ENCODE peak calls at places on chromosomes 7 and 10, in six cellular contexts. One of them, this sample, is unnamed.

GRCh38 chr7:85234746-85235145 is 47.9 kb upstream of the SEMA3D start:
- DNase-seq in ascending aorta: no peak
- DNase-seq in suprapubic skin: no peak
- DNase-seq in astrocyte: no peak
- DNase-seq in HCT116: no peak
- DNase-seq in A549: no peak
- DNase-seq in this sample: no peak

GRCh38 chr10:86872757-86873156 is 84.7 kb downstream of the MMRN2 start:
- DNase-seq in A549: no peak
- DNase-seq in HCT116: no peak
- DNase-seq in astrocyte: no peak
- DNase-seq in ascending aorta: no peak
- DNase-seq in suprapubic skin: no peak
- DNase-seq in this sample: no peak

GRCh38 chr10:112775347-112775746 is 174.7 kb upstream of the TCF7L2 start:
- DNase-seq in astrocyte: peak; percentile 16
- DNase-seq in HCT116: no peak
- DNase-seq in suprapubic skin: no peak
- DNase-seq in ascending aorta: no peak
- DNase-seq in A549: no peak
- DNase-seq in this sample: no peak

GRCh38 chr7:12316925-12317324 is 86.7 kb downstream of the VWDE start:
- DNase-seq in A549: no peak
- DNase-seq in HCT116: no peak
- DNase-seq in suprapubic skin: no peak
- DNase-seq in ascending aorta: no peak
- DNase-seq in astrocyte: peak; percentile 18
- DNase-seq in this sample: no peak

GRCh38 chr7:143396182-143396581 is 12.5 kb downstream of the EPHA1 start:
- DNase-seq in suprapubic skin: no peak
- DNase-seq in A549: no peak
- DNase-seq in ascending aorta: no peak
- DNase-seq in HCT116: no peak
- DNase-seq in astrocyte: no peak
- DNase-seq in this sample: no peak

GRCh38 chr10:64682043-64682442 is 1160.8 kb downstream of the REEP3 start:
- DNase-seq in astrocyte: no peak
- DNase-seq in suprapubic skin: no peak
- DNase-seq in ascending aorta: no peak
- DNase-seq in A549: no peak
- DNase-seq in HCT116: no peak
- DNase-seq in this sample: no peak

GRCh38 chr10:43082756-43083155 is 5.9 kb downstream of the RET start:
- DNase-seq in HCT116: no peak
- DNase-seq in A549: no peak
- DNase-seq in suprapubic skin: no peak
- DNase-seq in astrocyte: no peak
- DNase-seq in ascending aorta: no peak
- DNase-seq in this sample: no peak

GRCh38 chr10:71697938-71698709 is 21.5 kb downstream of the C10orf105 start:
- DNase-seq in astrocyte: no peak
- DNase-seq in A549: no peak
- DNase-seq in ascending aorta: no peak
- DNase-seq in HCT116: no peak
- DNase-seq in suprapubic skin: no peak
- DNase-seq in this sample: no peak

GRCh38 chr7:14825909-14826308 is 76.6 kb downstream of the DGKB start:
- DNase-seq in astrocyte: no peak
- DNase-seq in ascending aorta: no peak
- DNase-seq in A549: no peak
- DNase-seq in suprapubic skin: no peak
- DNase-seq in HCT116: no peak
- DNase-seq in this sample: no peak

GRCh38 chr7:104552102-104552501 is 223.7 kb downstream of the LHFPL3 start:
- DNase-seq in HCT116: peak; percentile 2
- DNase-seq in suprapubic skin: no peak
- DNase-seq in astrocyte: peak; percentile 2
- DNase-seq in A549: no peak
- DNase-seq in ascending aorta: no peak
- DNase-seq in this sample: no peak

GRCh38 chr10:47453435-47454293 is 30.3 kb downstream of the ANXA8 start:
- DNase-seq in astrocyte: no peak
- DNase-seq in suprapubic skin: peak; percentile 58
- DNase-seq in A549: no peak
- DNase-seq in HCT116: no peak
- DNase-seq in ascending aorta: no peak
- DNase-seq in this sample: no peak

GRCh38 chr10:17644485-17644964 is 574 bp downstream of the STAM start:
- DNase-seq in ascending aorta: no peak
- DNase-seq in A549: no peak
- DNase-seq in suprapubic skin: no peak
- DNase-seq in astrocyte: peak; percentile 26
- DNase-seq in HCT116: no peak
- DNase-seq in this sample: no peak

GRCh38 chr10:7264313-7264741 is 146.5 kb downstream of the SFMBT2 start:
- DNase-seq in ascending aorta: no peak
- DNase-seq in suprapubic skin: no peak
- DNase-seq in HCT116: no peak
- DNase-seq in astrocyte: peak; percentile 58
- DNase-seq in A549: peak; percentile 29
- DNase-seq in this sample: no peak

GRCh38 chr10:87613766-87614165 is 45.9 kb upstream of the PAPSS2 start:
- DNase-seq in ascending aorta: no peak
- DNase-seq in A549: no peak
- DNase-seq in astrocyte: no peak
- DNase-seq in HCT116: no peak
- DNase-seq in suprapubic skin: no peak
- DNase-seq in this sample: no peak

GRCh38 chr10:78760463-78761240 is 308.1 kb upstream of the ZMIZ1 start:
- DNase-seq in ascending aorta: no peak
- DNase-seq in HCT116: no peak
- DNase-seq in suprapubic skin: no peak
- DNase-seq in astrocyte: no peak
- DNase-seq in A549: no peak
- DNase-seq in this sample: no peak

GRCh38 chr7:117950601-117951278 is 77.5 kb upstream of the CTTNBP2 start:
- DNase-seq in suprapubic skin: no peak
- DNase-seq in ascending aorta: no peak
- DNase-seq in HCT116: no peak
- DNase-seq in A549: no peak
- DNase-seq in astrocyte: no peak
- DNase-seq in this sample: peak; percentile 67

GRCh38 chr7:46168671-46169383 is 247.8 kb upstream of the IGFBP3 start:
- DNase-seq in HCT116: no peak
- DNase-seq in suprapubic skin: no peak
- DNase-seq in astrocyte: peak; percentile 62
- DNase-seq in A549: no peak
- DNase-seq in ascending aorta: no peak
- DNase-seq in this sample: no peak

GRCh38 chr7:70416611-70417010 is 715.3 kb upstream of the GALNT17 start:
- DNase-seq in ascending aorta: no peak
- DNase-seq in astrocyte: no peak
- DNase-seq in A549: no peak
- DNase-seq in HCT116: no peak
- DNase-seq in suprapubic skin: no peak
- DNase-seq in this sample: no peak

GRCh38 chr10:3622427-3622826 is 162.6 kb downstream of the KLF6 start:
- DNase-seq in suprapubic skin: no peak
- DNase-seq in A549: no peak
- DNase-seq in astrocyte: no peak
- DNase-seq in ascending aorta: no peak
- DNase-seq in HCT116: no peak
- DNase-seq in this sample: no peak

GRCh38 chr10:43772191-43772590 is 123.5 kb upstream of the ZNF32 start:
- DNase-seq in astrocyte: peak; percentile 4
- DNase-seq in ascending aorta: no peak
- DNase-seq in suprapubic skin: no peak
- DNase-seq in A549: no peak
- DNase-seq in HCT116: no peak
- DNase-seq in this sample: no peak

GRCh38 chr10:33306756-33307519 is 27.5 kb downstream of the NRP1 start:
- DNase-seq in suprapubic skin: no peak
- DNase-seq in ascending aorta: no peak
- DNase-seq in astrocyte: peak; percentile 35
- DNase-seq in A549: no peak
- DNase-seq in HCT116: no peak
- DNase-seq in this sample: no peak

GRCh38 chr10:33302188-33302829 is 32.2 kb downstream of the NRP1 start:
- DNase-seq in suprapubic skin: no peak
- DNase-seq in astrocyte: no peak
- DNase-seq in A549: no peak
- DNase-seq in HCT116: no peak
- DNase-seq in ascending aorta: no peak
- DNase-seq in this sample: no peak

GRCh38 chr10:33303988-33304387 is 30.5 kb downstream of the NRP1 start:
- DNase-seq in suprapubic skin: no peak
- DNase-seq in HCT116: no peak
- DNase-seq in A549: no peak
- DNase-seq in ascending aorta: no peak
- DNase-seq in astrocyte: no peak
- DNase-seq in this sample: no peak

GRCh38 chr10:33306126-33306525 is 28.3 kb downstream of the NRP1 start:
- DNase-seq in ascending aorta: no peak
- DNase-seq in suprapubic skin: no peak
- DNase-seq in A549: no peak
- DNase-seq in HCT116: no peak
- DNase-seq in astrocyte: peak; percentile 58
- DNase-seq in this sample: no peak

GRCh38 chr10:33304553-33304952 is 29.9 kb downstream of the NRP1 start:
- DNase-seq in HCT116: no peak
- DNase-seq in astrocyte: no peak
- DNase-seq in A549: no peak
- DNase-seq in ascending aorta: no peak
- DNase-seq in suprapubic skin: no peak
- DNase-seq in this sample: no peak
- H3K4me1 ChIP-seq in HCT116: no peaks in the 10 kb centered on the region
- H3K4me1 ChIP-seq in astrocyte: peaks cover 3% of the 10 kb centered on the region
- H3K4me1 ChIP-seq in A549: peaks cover 79% of the 10 kb centered on the region
- H3K4me1 ChIP-seq in ascending aorta: peaks cover 13% of the 10 kb centered on the region
- H3K4me1 ChIP-seq in suprapubic skin: peaks cover 22% of the 10 kb centered on the region
- H3K4me1 ChIP-seq in this sample: peaks cover 11% of the 10 kb centered on the region

GRCh38 chr10:59807629-59808620 is 54.7 kb upstream of the MRLN start:
- DNase-seq in A549: no peak
- DNase-seq in ascending aorta: peak; percentile 83
- DNase-seq in HCT116: no peak
- DNase-seq in suprapubic skin: no peak
- DNase-seq in astrocyte: no peak
- DNase-seq in this sample: no peak

GRCh38 chr10:59805043-59805442 is 51.8 kb upstream of the MRLN start:
- DNase-seq in HCT116: no peak
- DNase-seq in astrocyte: no peak
- DNase-seq in A549: peak; percentile 11
- DNase-seq in ascending aorta: no peak
- DNase-seq in suprapubic skin: no peak
- DNase-seq in this sample: no peak

GRCh38 chr10:59812541-59813122 is 59.4 kb upstream of the MRLN start:
- DNase-seq in HCT116: no peak
- DNase-seq in astrocyte: no peak
- DNase-seq in suprapubic skin: no peak
- DNase-seq in ascending aorta: no peak
- DNase-seq in A549: no peak
- DNase-seq in this sample: no peak

GRCh38 chr10:59808896-59809643 is 55.8 kb upstream of the MRLN start:
- DNase-seq in suprapubic skin: no peak
- DNase-seq in HCT116: peak; percentile 42
- DNase-seq in A549: peak; percentile 51
- DNase-seq in ascending aorta: peak; percentile 84
- DNase-seq in astrocyte: peak; percentile 38
- DNase-seq in this sample: no peak

DNA sequence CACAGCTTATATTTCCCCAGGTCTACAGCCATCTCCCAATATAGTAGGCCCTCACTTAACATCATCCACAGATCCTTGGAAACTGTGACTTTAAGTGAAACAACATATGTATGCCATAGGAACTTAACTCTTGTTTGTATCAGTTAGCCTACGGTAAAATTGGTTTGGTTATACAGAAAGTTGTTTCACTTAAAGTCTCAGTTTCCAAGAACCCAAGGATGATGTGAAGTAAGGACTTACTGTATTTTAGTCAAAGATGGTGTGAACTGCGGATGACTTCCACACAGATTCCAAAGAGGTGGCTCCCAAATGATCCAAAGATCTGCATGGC is 56.4 kb upstream of the MRLN start:
- DNase-seq in A549: no peak
- DNase-seq in astrocyte: no peak
- DNase-seq in ascending aorta: no peak
- DNase-seq in HCT116: no peak
- DNase-seq in suprapubic skin: no peak
- DNase-seq in this sample: no peak
- TF ChIP-seq CTCF in A549: no peak
- TF ChIP-seq CTCF in astrocyte: no peak
- TF ChIP-seq CTCF in ascending aorta: no peak
- TF ChIP-seq CTCF in HCT116: no peak
- TF ChIP-seq CTCF in suprapubic skin: no peak
- TF ChIP-seq CTCF in this sample: peak; percentile 25

GRCh38 chr10:29728541-29729049 is 93.8 kb upstream of the SVIL start:
- DNase-seq in HCT116: no peak
- DNase-seq in A549: no peak
- DNase-seq in suprapubic skin: no peak
- DNase-seq in ascending aorta: no peak
- DNase-seq in astrocyte: no peak
- DNase-seq in this sample: no peak

GRCh38 chr10:29720149-29720548 is 85.4 kb upstream of the SVIL start:
- DNase-seq in astrocyte: no peak
- DNase-seq in HCT116: no peak
- DNase-seq in A549: no peak
- DNase-seq in suprapubic skin: no peak
- DNase-seq in ascending aorta: no peak
- DNase-seq in this sample: no peak

GRCh38 chr10:29722777-29723176 is 88.0 kb upstream of the SVIL start:
- DNase-seq in suprapubic skin: no peak
- DNase-seq in HCT116: no peak
- DNase-seq in A549: no peak
- DNase-seq in astrocyte: no peak
- DNase-seq in ascending aorta: no peak
- DNase-seq in this sample: no peak

GRCh38 chr10:29723704-29724103 is 88.9 kb upstream of the SVIL start:
- DNase-seq in astrocyte: no peak
- DNase-seq in A549: no peak
- DNase-seq in ascending aorta: no peak
- DNase-seq in suprapubic skin: no peak
- DNase-seq in HCT116: no peak
- DNase-seq in this sample: no peak

GRCh38 chr10:29725133-29725720 is 90.5 kb upstream of the SVIL start:
- DNase-seq in astrocyte: peak; percentile 30
- DNase-seq in suprapubic skin: no peak
- DNase-seq in ascending aorta: no peak
- DNase-seq in A549: no peak
- DNase-seq in HCT116: no peak
- DNase-seq in this sample: no peak
- H3K4me3 ChIP-seq in astrocyte: no peak overlapping the region
- H3K4me3 ChIP-seq in suprapubic skin: no peak overlapping the region
- H3K4me3 ChIP-seq in ascending aorta: no peak overlapping the region
- H3K4me3 ChIP-seq in A549: no peak overlapping the region
- H3K4me3 ChIP-seq in HCT116: no peak overlapping the region
- H3K4me3 ChIP-seq in this sample: no peak overlapping the region

GRCh38 chr10:125127110-125127509 is 33.3 kb downstream of the CTBP2 start:
- DNase-seq in ascending aorta: no peak
- DNase-seq in astrocyte: no peak
- DNase-seq in suprapubic skin: no peak
- DNase-seq in A549: no peak
- DNase-seq in HCT116: no peak
- DNase-seq in this sample: no peak
- H3K4me1 ChIP-seq in ascending aorta: peaks cover 46% of the 10 kb centered on the region
- H3K4me1 ChIP-seq in astrocyte: peaks cover 16% of the 10 kb centered on the region
- H3K4me1 ChIP-seq in suprapubic skin: peaks cover 41% of the 10 kb centered on the region
- H3K4me1 ChIP-seq in A549: peaks cover 54% of the 10 kb centered on the region
- H3K4me1 ChIP-seq in HCT116: peaks cover 40% of the 10 kb centered on the region
- H3K4me1 ChIP-seq in this sample: peaks cover 65% of the 10 kb centered on the region

GRCh38 chr7:51369746-51370145 is 53.1 kb upstream of the COBL start:
- DNase-seq in HCT116: no peak
- DNase-seq in ascending aorta: no peak
- DNase-seq in suprapubic skin: no peak
- DNase-seq in A549: no peak
- DNase-seq in astrocyte: no peak
- DNase-seq in this sample: no peak
- TF ChIP-seq CTCF in HCT116: peak; percentile 54
- TF ChIP-seq CTCF in ascending aorta: no peak
- TF ChIP-seq CTCF in suprapubic skin: no peak
- TF ChIP-seq CTCF in A549: peak; percentile 49
- TF ChIP-seq CTCF in astrocyte: peak; percentile 31
- TF ChIP-seq CTCF in this sample: peak; percentile 44

This sample was measured in RWPE2.